ENCODE peak calls at places on chromosome 18, in six cellular contexts. One of them, this sample, is unnamed. For H3K4me1, the result is how much of the 10 kb centered on the place peaks cover.

GRCh38 chr18:49098386-49098785 is 147.6 kb upstream of the SMAD7 start:
- DNase-seq in endothelial cell of umbilical vein: no peak
- DNase-seq in stomach: no peak
- DNase-seq in upper lobe of left lung: no peak
- DNase-seq in transverse colon: no peak
- DNase-seq in HCT116: no peak
- DNase-seq in this sample: no peak

GRCh38 chr18:3898866-3899613 is 449.1 kb downstream of the TGIF1 start:
- DNase-seq in stomach: no peak
- DNase-seq in upper lobe of left lung: no peak
- DNase-seq in HCT116: no peak
- DNase-seq in endothelial cell of umbilical vein: no peak
- DNase-seq in transverse colon: no peak
- DNase-seq in this sample: no peak

GRCh38 chr18:48785091-48785614 is 165.6 kb downstream of the SMAD7 start:
- DNase-seq in HCT116: no peak
- DNase-seq in endothelial cell of umbilical vein: no peak
- DNase-seq in stomach: no peak
- DNase-seq in transverse colon: peak
- DNase-seq in upper lobe of left lung: peak
- DNase-seq in this sample: no peak

GRCh38 chr18:73040247-73040646 is 172.5 kb upstream of the NETO1 start:
- DNase-seq in transverse colon: no peak
- DNase-seq in HCT116: no peak
- DNase-seq in upper lobe of left lung: no peak
- DNase-seq in endothelial cell of umbilical vein: no peak
- DNase-seq in stomach: no peak
- DNase-seq in this sample: no peak

GRCh38 chr18:34357944-34358580 is 133.3 kb upstream of the NOL4 start:
- DNase-seq in upper lobe of left lung: no peak
- DNase-seq in endothelial cell of umbilical vein: no peak
- DNase-seq in stomach: no peak
- DNase-seq in transverse colon: no peak
- DNase-seq in HCT116: no peak
- DNase-seq in this sample: no peak

GRCh38 chr18:13831864-13832508 is 8.0 kb downstream of the MC5R start:
- DNase-seq in stomach: peak
- DNase-seq in upper lobe of left lung: no peak
- DNase-seq in HCT116: peak
- DNase-seq in endothelial cell of umbilical vein: no peak
- DNase-seq in transverse colon: no peak
- DNase-seq in this sample: no peak

GRCh38 chr18:54690198-54690597 is 99.2 kb downstream of the DYNAP start:
- DNase-seq in upper lobe of left lung: no peak
- DNase-seq in HCT116: no peak
- DNase-seq in endothelial cell of umbilical vein: peak
- DNase-seq in transverse colon: no peak
- DNase-seq in stomach: no peak
- DNase-seq in this sample: no peak

GRCh38 chr18:59873616-59874015 is 26.2 kb upstream of the PMAIP1 start:
- DNase-seq in stomach: no peak
- DNase-seq in HCT116: no peak
- DNase-seq in upper lobe of left lung: no peak
- DNase-seq in transverse colon: no peak
- DNase-seq in endothelial cell of umbilical vein: peak
- DNase-seq in this sample: no peak

GRCh38 chr18:66328280-66328947 is 275.5 kb downstream of the CDH19 start:
- DNase-seq in upper lobe of left lung: no peak
- DNase-seq in transverse colon: no peak
- DNase-seq in stomach: no peak
- DNase-seq in HCT116: no peak
- DNase-seq in endothelial cell of umbilical vein: no peak
- DNase-seq in this sample: no peak

GRCh38 chr18:40607741-40608140 is 1347.3 kb upstream of the PIK3C3 start:
- DNase-seq in stomach: no peak
- DNase-seq in endothelial cell of umbilical vein: no peak
- DNase-seq in upper lobe of left lung: no peak
- DNase-seq in transverse colon: no peak
- DNase-seq in HCT116: no peak
- DNase-seq in this sample: no peak

GRCh38 chr18:40608220-40608619 is 1346.8 kb upstream of the PIK3C3 start:
- DNase-seq in transverse colon: no peak
- DNase-seq in HCT116: no peak
- DNase-seq in upper lobe of left lung: no peak
- DNase-seq in endothelial cell of umbilical vein: no peak
- DNase-seq in stomach: no peak
- DNase-seq in this sample: no peak

GRCh38 chr18:40612356-40612755 is 1342.7 kb upstream of the PIK3C3 start:
- DNase-seq in endothelial cell of umbilical vein: no peak
- DNase-seq in transverse colon: no peak
- DNase-seq in stomach: no peak
- DNase-seq in HCT116: no peak
- DNase-seq in upper lobe of left lung: no peak
- DNase-seq in this sample: no peak
- TF ChIP-seq POLR2AphosphoS5 in endothelial cell of umbilical vein: no peak
- TF ChIP-seq POLR2AphosphoS5 in transverse colon: no peak
- TF ChIP-seq POLR2AphosphoS5 in stomach: no peak
- TF ChIP-seq POLR2AphosphoS5 in HCT116: no peak
- TF ChIP-seq POLR2AphosphoS5 in upper lobe of left lung: no peak
- TF ChIP-seq POLR2AphosphoS5 in this sample: no peak

GRCh38 chr18:63099848-63100625 is 219.5 kb downstream of the BCL2 start:
- DNase-seq in transverse colon: peak
- DNase-seq in endothelial cell of umbilical vein: no peak
- DNase-seq in stomach: no peak
- DNase-seq in upper lobe of left lung: peak
- DNase-seq in HCT116: no peak
- DNase-seq in this sample: no peak
- TF ChIP-seq POLR2A in transverse colon: peak
- TF ChIP-seq POLR2A in endothelial cell of umbilical vein: no peak
- TF ChIP-seq POLR2A in stomach: no peak
- TF ChIP-seq POLR2A in upper lobe of left lung: no peak
- TF ChIP-seq POLR2A in HCT116: no peak
- TF ChIP-seq POLR2A in this sample: no peak

DNA sequence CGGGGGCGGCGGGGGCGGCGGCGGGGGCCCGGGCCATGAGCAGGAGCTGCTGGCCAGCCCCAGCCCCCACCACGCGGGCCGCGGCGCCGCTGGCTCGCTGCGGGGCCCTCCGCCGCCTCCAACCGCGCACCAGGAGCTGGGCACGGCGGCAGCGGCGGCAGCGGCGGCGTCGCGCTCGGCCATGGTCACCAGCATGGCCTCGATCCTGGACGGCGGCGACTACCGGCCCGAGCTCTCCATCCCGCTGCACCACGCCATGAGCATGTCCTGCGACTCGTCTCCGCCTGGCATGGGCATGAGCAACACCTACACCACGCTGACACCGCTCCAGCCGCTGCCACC is 648 bp downstream of the ONECUT2 start:
- DNase-seq in stomach: no peak
- DNase-seq in upper lobe of left lung: no peak
- DNase-seq in transverse colon: no peak
- DNase-seq in endothelial cell of umbilical vein: no peak
- DNase-seq in HCT116: no peak
- DNase-seq in this sample: no peak
- H3K4me1 ChIP-seq in stomach: half or more
- H3K4me1 ChIP-seq in upper lobe of left lung: under half
- H3K4me1 ChIP-seq in transverse colon: under half
- H3K4me1 ChIP-seq in endothelial cell of umbilical vein: under half
- H3K4me1 ChIP-seq in HCT116: under half
- H3K4me1 ChIP-seq in this sample: under half

DNA sequence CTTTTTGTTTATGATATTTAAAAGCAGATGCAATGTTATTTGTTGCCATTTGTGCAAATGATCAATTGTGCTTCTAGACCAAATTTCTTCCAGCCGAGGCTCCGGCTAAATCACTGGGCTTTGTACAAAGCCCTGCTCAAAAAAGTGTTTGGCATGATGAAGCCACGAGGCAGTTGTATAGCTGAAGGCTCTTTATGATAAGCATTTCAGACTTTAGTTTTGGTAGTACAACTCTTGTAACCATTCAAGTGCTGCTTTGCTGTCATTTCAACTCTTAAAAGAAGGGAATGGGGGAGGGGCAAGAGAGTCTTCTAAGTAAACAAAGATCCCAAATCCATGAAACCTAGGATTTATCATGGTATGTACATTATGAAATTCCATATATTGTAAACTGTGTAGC is 3.3 kb upstream of the ZNF532 start:
- DNase-seq in HCT116: no peak
- DNase-seq in endothelial cell of umbilical vein: no peak
- DNase-seq in stomach: no peak
- DNase-seq in upper lobe of left lung: no peak
- DNase-seq in transverse colon: no peak
- DNase-seq in this sample: no peak
- TF ChIP-seq POLR2AphosphoS5 in HCT116: no peak
- TF ChIP-seq POLR2AphosphoS5 in endothelial cell of umbilical vein: no peak
- TF ChIP-seq POLR2AphosphoS5 in stomach: no peak
- TF ChIP-seq POLR2AphosphoS5 in upper lobe of left lung: no peak
- TF ChIP-seq POLR2AphosphoS5 in transverse colon: no peak
- TF ChIP-seq POLR2AphosphoS5 in this sample: no peak

GRCh38 chr18:23228102-23229051 is 93.1 kb downstream of the CABLES1 start:
- DNase-seq in transverse colon: peak
- DNase-seq in endothelial cell of umbilical vein: peak
- DNase-seq in upper lobe of left lung: no peak
- DNase-seq in stomach: no peak
- DNase-seq in HCT116: no peak
- DNase-seq in this sample: no peak
- TF ChIP-seq POLR2A in transverse colon: no peak
- TF ChIP-seq POLR2A in endothelial cell of umbilical vein: no peak
- TF ChIP-seq POLR2A in upper lobe of left lung: no peak
- TF ChIP-seq POLR2A in stomach: no peak
- TF ChIP-seq POLR2A in HCT116: no peak
- TF ChIP-seq POLR2A in this sample: no peak

DNA sequence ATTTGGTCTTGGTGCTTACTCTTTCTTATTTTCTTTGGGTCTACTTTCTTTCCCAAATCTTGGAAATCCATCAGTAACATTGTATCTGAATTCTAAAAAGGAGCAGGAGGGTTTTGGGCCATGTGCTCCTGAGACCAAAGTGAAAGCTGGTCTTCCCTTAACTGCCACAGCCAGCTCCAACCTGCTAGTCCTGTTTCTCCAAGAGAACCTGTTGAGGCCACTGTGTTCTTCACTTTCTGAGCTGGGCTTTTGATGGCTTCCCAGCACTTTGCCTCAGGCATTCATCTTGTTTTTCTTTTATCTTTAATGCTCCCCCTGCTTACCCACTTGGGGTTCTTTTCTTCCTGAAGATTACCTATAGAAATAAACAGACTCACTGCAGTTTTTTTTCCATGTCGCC is 53.3 kb downstream of the ARHGAP28 start:
- DNase-seq in HCT116: no peak
- DNase-seq in transverse colon: no peak
- DNase-seq in upper lobe of left lung: no peak
- DNase-seq in endothelial cell of umbilical vein: no peak
- DNase-seq in stomach: no peak
- DNase-seq in this sample: no peak
- H3K4me1 ChIP-seq in HCT116: under half
- H3K4me1 ChIP-seq in transverse colon: under half
- H3K4me1 ChIP-seq in upper lobe of left lung: under half
- H3K4me1 ChIP-seq in endothelial cell of umbilical vein: under half
- H3K4me1 ChIP-seq in stomach: under half
- H3K4me1 ChIP-seq in this sample: under half

GRCh38 chr18:57705861-57706590 is 84.4 kb upstream of the NARS1 start:
- DNase-seq in upper lobe of left lung: no peak
- DNase-seq in stomach: no peak
- DNase-seq in HCT116: no peak
- DNase-seq in endothelial cell of umbilical vein: no peak
- DNase-seq in transverse colon: no peak
- DNase-seq in this sample: no peak
- TF ChIP-seq POLR2AphosphoS5 in upper lobe of left lung: no peak
- TF ChIP-seq POLR2AphosphoS5 in stomach: no peak
- TF ChIP-seq POLR2AphosphoS5 in HCT116: no peak
- TF ChIP-seq POLR2AphosphoS5 in endothelial cell of umbilical vein: no peak
- TF ChIP-seq POLR2AphosphoS5 in transverse colon: no peak
- TF ChIP-seq POLR2AphosphoS5 in this sample: no peak

DNA sequence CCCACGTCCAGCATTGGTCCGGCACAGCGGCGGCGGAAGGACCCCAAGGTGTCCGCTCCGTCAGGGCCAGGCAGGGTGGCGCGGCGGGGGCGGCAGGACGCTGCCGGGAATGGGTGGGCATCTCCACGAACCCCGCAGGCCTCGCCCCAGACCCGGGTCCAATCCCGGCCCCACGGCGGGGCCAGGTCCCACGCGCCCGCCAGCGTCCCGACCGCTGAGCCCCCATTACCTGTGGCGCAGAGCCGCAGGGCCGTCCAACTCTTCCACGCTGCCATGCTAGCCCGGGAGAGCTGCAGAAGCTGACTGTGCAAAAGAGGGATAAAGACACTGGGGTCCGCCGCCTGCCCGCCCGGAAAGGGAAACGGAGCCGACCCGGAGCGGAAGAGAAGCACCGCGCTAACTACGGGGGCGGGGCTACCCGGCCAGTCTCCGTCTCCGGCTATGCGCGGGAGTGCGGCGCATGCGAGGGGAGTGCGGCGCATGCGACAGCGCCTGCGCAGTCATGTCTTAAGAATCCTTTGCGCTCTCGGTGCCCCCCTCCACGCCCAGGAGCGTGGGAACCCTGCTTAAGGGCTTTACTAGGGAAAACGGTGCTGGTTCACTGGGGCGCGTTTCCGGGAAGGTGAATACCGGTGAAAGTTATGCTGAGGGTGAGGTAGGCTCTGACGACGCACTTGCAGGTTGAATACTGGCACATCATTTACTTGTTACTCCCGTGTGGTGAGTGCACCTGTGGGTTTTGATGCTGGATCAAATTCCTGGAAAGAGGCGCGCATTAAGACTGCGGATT is at the start of gene TMX3:
- DNase-seq in transverse colon: peak
- DNase-seq in HCT116: peak
- DNase-seq in endothelial cell of umbilical vein: peak
- DNase-seq in upper lobe of left lung: peak
- DNase-seq in stomach: peak
- DNase-seq in this sample: peak
- TF ChIP-seq POLR2A in transverse colon: peak
- TF ChIP-seq POLR2A in HCT116: peak
- TF ChIP-seq POLR2A in endothelial cell of umbilical vein: peak
- TF ChIP-seq POLR2A in upper lobe of left lung: peak
- TF ChIP-seq POLR2A in stomach: no peak
- TF ChIP-seq POLR2A in this sample: no peak

GRCh38 chr18:61602836-61603235 is 269.6 kb downstream of the CDH20 start:
- DNase-seq in endothelial cell of umbilical vein: peak
- DNase-seq in transverse colon: no peak
- DNase-seq in stomach: no peak
- DNase-seq in HCT116: no peak
- DNase-seq in upper lobe of left lung: no peak
- DNase-seq in this sample: no peak
- H3K4me1 ChIP-seq in endothelial cell of umbilical vein: half or more
- H3K4me1 ChIP-seq in transverse colon: under half
- H3K4me1 ChIP-seq in stomach: under half
- H3K4me1 ChIP-seq in HCT116: under half
- H3K4me1 ChIP-seq in upper lobe of left lung: under half
- H3K4me1 ChIP-seq in this sample: under half

GRCh38 chr18:63319383-63320040 is at the start of gene BCL2:
- DNase-seq in stomach: no peak
- DNase-seq in transverse colon: peak
- DNase-seq in upper lobe of left lung: peak
- DNase-seq in HCT116: no peak
- DNase-seq in endothelial cell of umbilical vein: peak
- DNase-seq in this sample: peak
- TF ChIP-seq POLR2AphosphoS5 in stomach: no peak
- TF ChIP-seq POLR2AphosphoS5 in transverse colon: peak
- TF ChIP-seq POLR2AphosphoS5 in upper lobe of left lung: no peak
- TF ChIP-seq POLR2AphosphoS5 in HCT116: no peak
- TF ChIP-seq POLR2AphosphoS5 in endothelial cell of umbilical vein: no peak
- TF ChIP-seq POLR2AphosphoS5 in this sample: peak

This sample was measured in breast epithelium.